ENCODE peak calls at places on chromosomes 13 and 19, in six cellular contexts. One of them, this sample, is unnamed.

GRCh38 chr13:66657165-66657895 is 572.8 kb downstream of the PCDH9 start:
- DNase-seq in endothelial cell: no peak
- DNase-seq in thoracic aorta: no peak
- DNase-seq in nephron progenitor cell: no peak
- DNase-seq in endodermal cell: no peak
- DNase-seq in tibial nerve: peak
- DNase-seq in this sample: peak

GRCh38 chr19:48135411-48135810 is 24.8 kb upstream of the PLA2G4C start:
- DNase-seq in nephron progenitor cell: no peak
- DNase-seq in tibial nerve: no peak
- DNase-seq in thoracic aorta: no peak
- DNase-seq in endodermal cell: peak
- DNase-seq in endothelial cell: no peak
- DNase-seq in this sample: no peak

GRCh38 chr13:106340249-106340648 is 195.2 kb downstream of the EFNB2 start:
- DNase-seq in tibial nerve: no peak
- DNase-seq in nephron progenitor cell: no peak
- DNase-seq in endothelial cell: no peak
- DNase-seq in thoracic aorta: no peak
- DNase-seq in endodermal cell: no peak
- DNase-seq in this sample: no peak

GRCh38 chr13:98275711-98276171 is 98.7 kb upstream of the RNF113B start:
- DNase-seq in thoracic aorta: no peak
- DNase-seq in tibial nerve: no peak
- DNase-seq in endothelial cell: no peak
- DNase-seq in nephron progenitor cell: peak
- DNase-seq in endodermal cell: no peak
- DNase-seq in this sample: no peak

GRCh38 chr13:48004201-48004600 is 3.1 kb upstream of the SUCLA2 start:
- DNase-seq in endothelial cell: no peak
- DNase-seq in thoracic aorta: no peak
- DNase-seq in nephron progenitor cell: no peak
- DNase-seq in tibial nerve: peak
- DNase-seq in endodermal cell: peak
- DNase-seq in this sample: no peak

GRCh38 chr13:46165485-46166220 is 16.3 kb downstream of the LCP1 start:
- DNase-seq in endodermal cell: no peak
- DNase-seq in nephron progenitor cell: no peak
- DNase-seq in thoracic aorta: no peak
- DNase-seq in endothelial cell: no peak
- DNase-seq in tibial nerve: no peak
- DNase-seq in this sample: no peak

GRCh38 chr13:98187155-98187726 is 10.2 kb upstream of the RNF113B start:
- DNase-seq in endodermal cell: no peak
- DNase-seq in tibial nerve: no peak
- DNase-seq in nephron progenitor cell: no peak
- DNase-seq in thoracic aorta: no peak
- DNase-seq in endothelial cell: no peak
- DNase-seq in this sample: no peak

GRCh38 chr13:51801631-51802099 is 2.3 kb downstream of the DHRS12 start:
- DNase-seq in thoracic aorta: peak
- DNase-seq in endodermal cell: no peak
- DNase-seq in endothelial cell: no peak
- DNase-seq in tibial nerve: peak
- DNase-seq in nephron progenitor cell: no peak
- DNase-seq in this sample: peak

GRCh38 chr19:3555653-3556422 is 1.5 kb downstream of the MFSD12 start:
- DNase-seq in nephron progenitor cell: no peak
- DNase-seq in thoracic aorta: no peak
- DNase-seq in endodermal cell: no peak
- DNase-seq in tibial nerve: no peak
- DNase-seq in endothelial cell: no peak
- DNase-seq in this sample: no peak

GRCh38 chr13:48504606-48505369 is 28.1 kb downstream of the RCBTB2 start:
- DNase-seq in nephron progenitor cell: no peak
- DNase-seq in tibial nerve: no peak
- DNase-seq in endothelial cell: no peak
- DNase-seq in endodermal cell: peak
- DNase-seq in thoracic aorta: no peak
- DNase-seq in this sample: no peak

GRCh38 chr13:99215466-99215865 is 14.8 kb downstream of the UBAC2 start:
- DNase-seq in nephron progenitor cell: no peak
- DNase-seq in tibial nerve: no peak
- DNase-seq in thoracic aorta: no peak
- DNase-seq in endodermal cell: no peak
- DNase-seq in endothelial cell: no peak
- DNase-seq in this sample: no peak

GRCh38 chr13:40190656-40191100 is 475.8 kb downstream of the FOXO1 start:
- DNase-seq in endodermal cell: no peak
- DNase-seq in tibial nerve: peak
- DNase-seq in nephron progenitor cell: no peak
- DNase-seq in endothelial cell: no peak
- DNase-seq in thoracic aorta: no peak
- DNase-seq in this sample: peak

GRCh38 chr19:37931941-37932655 is 25.1 kb downstream of the SIPA1L3 start:
- DNase-seq in nephron progenitor cell: peak
- DNase-seq in endothelial cell: peak
- DNase-seq in endodermal cell: peak
- DNase-seq in thoracic aorta: peak
- DNase-seq in tibial nerve: no peak
- DNase-seq in this sample: no peak

GRCh38 chr13:59318320-59318930 is 845.3 kb downstream of the DIAPH3 start:
- DNase-seq in nephron progenitor cell: peak
- DNase-seq in endothelial cell: peak
- DNase-seq in thoracic aorta: no peak
- DNase-seq in endodermal cell: peak
- DNase-seq in tibial nerve: peak
- DNase-seq in this sample: no peak

GRCh38 chr13:46097663-46098062 is 7.2 kb downstream of the CPB2 start:
- DNase-seq in nephron progenitor cell: no peak
- DNase-seq in endodermal cell: no peak
- DNase-seq in thoracic aorta: no peak
- DNase-seq in endothelial cell: no peak
- DNase-seq in tibial nerve: no peak
- DNase-seq in this sample: no peak

GRCh38 chr19:45049073-45049736 is 10.4 kb downstream of the CLASRP start:
- DNase-seq in endodermal cell: no peak
- DNase-seq in nephron progenitor cell: no peak
- DNase-seq in endothelial cell: no peak
- DNase-seq in tibial nerve: no peak
- DNase-seq in thoracic aorta: no peak
- DNase-seq in this sample: no peak

GRCh38 chr13:21638319-21639282 is 32.3 kb upstream of the FGF9 start:
- DNase-seq in thoracic aorta: no peak
- DNase-seq in nephron progenitor cell: peak
- DNase-seq in tibial nerve: peak
- DNase-seq in endothelial cell: peak
- DNase-seq in endodermal cell: peak
- DNase-seq in this sample: peak

GRCh38 chr19:2607712-2608601 is 94.5 kb downstream of the GNG7 start:
- DNase-seq in endothelial cell: no peak
- DNase-seq in thoracic aorta: no peak
- DNase-seq in tibial nerve: no peak
- DNase-seq in nephron progenitor cell: no peak
- DNase-seq in endodermal cell: no peak
- DNase-seq in this sample: no peak

GRCh38 chr19:35717665-35718344 is at the start of gene KMT2B:
- DNase-seq in endothelial cell: no peak
- DNase-seq in tibial nerve: peak
- DNase-seq in nephron progenitor cell: peak
- DNase-seq in endodermal cell: no peak
- DNase-seq in thoracic aorta: no peak
- DNase-seq in this sample: no peak

GRCh38 chr19:19662866-19663291 is 597 bp downstream of the ATP13A1 start:
- DNase-seq in endodermal cell: no peak
- DNase-seq in thoracic aorta: no peak
- DNase-seq in nephron progenitor cell: no peak
- DNase-seq in endothelial cell: peak
- DNase-seq in tibial nerve: no peak
- DNase-seq in this sample: no peak

GRCh38 chr19:3024870-3025515 is 4.1 kb downstream of the TLE2 start:
- DNase-seq in thoracic aorta: no peak
- DNase-seq in endodermal cell: peak
- DNase-seq in tibial nerve: no peak
- DNase-seq in endothelial cell: peak
- DNase-seq in nephron progenitor cell: no peak
- DNase-seq in this sample: no peak

GRCh38 chr19:37583340-37583739 is 11.3 kb downstream of the ZNF571 start:
- DNase-seq in tibial nerve: no peak
- DNase-seq in nephron progenitor cell: no peak
- DNase-seq in thoracic aorta: no peak
- DNase-seq in endothelial cell: no peak
- DNase-seq in endodermal cell: peak
- DNase-seq in this sample: no peak

GRCh38 chr19:38062959-38063786 is 156.2 kb downstream of the SIPA1L3 start:
- DNase-seq in tibial nerve: no peak
- DNase-seq in endothelial cell: no peak
- DNase-seq in nephron progenitor cell: peak
- DNase-seq in endodermal cell: no peak
- DNase-seq in thoracic aorta: no peak
- DNase-seq in this sample: peak

GRCh38 chr13:76745246-76746200 is 140.7 kb downstream of the KCTD12 start:
- DNase-seq in nephron progenitor cell: no peak
- DNase-seq in tibial nerve: no peak
- DNase-seq in endodermal cell: no peak
- DNase-seq in thoracic aorta: no peak
- DNase-seq in endothelial cell: no peak
- DNase-seq in this sample: no peak

GRCh38 chr13:40996433-40997095 is 22.6 kb downstream of the ELF1 start:
- DNase-seq in thoracic aorta: no peak
- DNase-seq in endothelial cell: no peak
- DNase-seq in endodermal cell: no peak
- DNase-seq in nephron progenitor cell: no peak
- DNase-seq in tibial nerve: no peak
- DNase-seq in this sample: no peak

GRCh38 chr19:45200614-45201013 is 22.0 kb downstream of the BLOC1S3 start:
- DNase-seq in nephron progenitor cell: peak
- DNase-seq in endothelial cell: peak
- DNase-seq in endodermal cell: peak
- DNase-seq in tibial nerve: peak
- DNase-seq in thoracic aorta: no peak
- DNase-seq in this sample: peak

GRCh38 chr19:13366529-13367143 is 139.6 kb downstream of the CACNA1A start:
- DNase-seq in thoracic aorta: no peak
- DNase-seq in endodermal cell: peak
- DNase-seq in endothelial cell: peak
- DNase-seq in nephron progenitor cell: peak
- DNase-seq in tibial nerve: no peak
- DNase-seq in this sample: no peak
- TF ChIP-seq CTCF in thoracic aorta: no peak
- TF ChIP-seq CTCF in endodermal cell: peak
- TF ChIP-seq CTCF in endothelial cell: peak
- TF ChIP-seq CTCF in nephron progenitor cell: peak
- TF ChIP-seq CTCF in tibial nerve: no peak
- TF ChIP-seq CTCF in this sample: no peak

GRCh38 chr13:32413284-32413683 is 14.6 kb downstream of the N4BP2L1 start:
- DNase-seq in nephron progenitor cell: no peak
- DNase-seq in endodermal cell: no peak
- DNase-seq in tibial nerve: no peak
- DNase-seq in thoracic aorta: no peak
- DNase-seq in endothelial cell: no peak
- DNase-seq in this sample: no peak

GRCh38 chr13:32414580-32414979 is 13.3 kb downstream of the N4BP2L1 start:
- DNase-seq in nephron progenitor cell: no peak
- DNase-seq in tibial nerve: no peak
- DNase-seq in endodermal cell: no peak
- DNase-seq in thoracic aorta: no peak
- DNase-seq in endothelial cell: no peak
- DNase-seq in this sample: no peak

GRCh38 chr13:32417995-32418394 is 9.9 kb downstream of the N4BP2L1 start:
- DNase-seq in thoracic aorta: no peak
- DNase-seq in tibial nerve: no peak
- DNase-seq in endothelial cell: no peak
- DNase-seq in endodermal cell: no peak
- DNase-seq in nephron progenitor cell: no peak
- DNase-seq in this sample: no peak

GRCh38 chr13:32419862-32420261 is 8.1 kb downstream of the N4BP2L1 start:
- DNase-seq in thoracic aorta: no peak
- DNase-seq in nephron progenitor cell: no peak
- DNase-seq in endodermal cell: no peak
- DNase-seq in endothelial cell: no peak
- DNase-seq in tibial nerve: no peak
- DNase-seq in this sample: no peak

GRCh38 chr13:32415019-32415418 is 12.9 kb downstream of the N4BP2L1 start:
- DNase-seq in thoracic aorta: no peak
- DNase-seq in tibial nerve: no peak
- DNase-seq in nephron progenitor cell: no peak
- DNase-seq in endodermal cell: peak
- DNase-seq in endothelial cell: peak
- DNase-seq in this sample: no peak
- TF ChIP-seq CTCF in thoracic aorta: no peak
- TF ChIP-seq CTCF in tibial nerve: no peak
- TF ChIP-seq CTCF in nephron progenitor cell: peak
- TF ChIP-seq CTCF in endodermal cell: peak
- TF ChIP-seq CTCF in endothelial cell: peak
- TF ChIP-seq CTCF in this sample: no peak

GRCh38 chr13:55517312-55517711 is 1623.4 kb upstream of the PRR20A start:
- DNase-seq in endothelial cell: peak
- DNase-seq in nephron progenitor cell: no peak
- DNase-seq in endodermal cell: peak
- DNase-seq in tibial nerve: no peak
- DNase-seq in thoracic aorta: no peak
- DNase-seq in this sample: no peak
- TF ChIP-seq CTCF in endothelial cell: peak
- TF ChIP-seq CTCF in nephron progenitor cell: no peak
- TF ChIP-seq CTCF in endodermal cell: peak
- TF ChIP-seq CTCF in tibial nerve: no peak
- TF ChIP-seq CTCF in thoracic aorta: no peak
- TF ChIP-seq CTCF in this sample: no peak

GRCh38 chr19:4622695-4623421 is 16.5 kb upstream of the TNFAIP8L1 start:
- DNase-seq in nephron progenitor cell: peak
- DNase-seq in endothelial cell: no peak
- DNase-seq in tibial nerve: no peak
- DNase-seq in endodermal cell: peak
- DNase-seq in thoracic aorta: no peak
- DNase-seq in this sample: no peak
- TF ChIP-seq CTCF in nephron progenitor cell: no peak
- TF ChIP-seq CTCF in endothelial cell: no peak
- TF ChIP-seq CTCF in tibial nerve: no peak
- TF ChIP-seq CTCF in endodermal cell: peak
- TF ChIP-seq CTCF in thoracic aorta: no peak
- TF ChIP-seq CTCF in this sample: no peak

GRCh38 chr19:9847087-9847671 is 12.1 kb downstream of the PIN1 start:
- DNase-seq in endodermal cell: peak
- DNase-seq in tibial nerve: no peak
- DNase-seq in endothelial cell: peak
- DNase-seq in thoracic aorta: peak
- DNase-seq in nephron progenitor cell: peak
- DNase-seq in this sample: peak
- TF ChIP-seq CTCF in endodermal cell: peak
- TF ChIP-seq CTCF in tibial nerve: no peak
- TF ChIP-seq CTCF in endothelial cell: peak
- TF ChIP-seq CTCF in thoracic aorta: peak
- TF ChIP-seq CTCF in nephron progenitor cell: peak
- TF ChIP-seq CTCF in this sample: peak